ENCODE peak calls at places on chromosomes 12 and 14, in five cellular contexts. F, P, X, G and O are unnamed samples.

GRCh38 chr14:90239139-90239538 is 17.2 kb upstream of the PSMC1 start:
- DNase-seq in F (no peak), P (no peak), X (peak), G (no peak), O (no peak)

GRCh38 chr12:48814313-48815280 is 3.7 kb upstream of the CACNB3 start:
- DNase-seq in F (peak), P (peak), X (peak), G (peak), O (peak)

GRCh38 chr14:20092050-20092449 is 18.5 kb upstream of the OR4K17 start:
- DNase-seq in F (no peak), P (no peak), X (no peak), G (no peak), O (no peak)

GRCh38 chr12:19575307-19576243 is 136.3 kb downstream of the AEBP2 start:
- DNase-seq in F (no peak), P (peak), X (peak), G (peak), O (no peak)

GRCh38 chr14:105537580-105538474 is 11.4 kb downstream of the TMEM121 start:
- DNase-seq in F (peak), P (peak), X (no peak), G (no peak), O (peak)

GRCh38 chr12:6229823-6230222 is 29.6 kb downstream of the CD9 start:
- DNase-seq in F (no peak), P (no peak), X (peak), G (peak), O (no peak)

GRCh38 chr12:85462888-85463287 is 182.9 kb downstream of the ALX1 start:
- DNase-seq in F (no peak), P (no peak), X (no peak), G (no peak), O (no peak)

GRCh38 chr12:126874427-126875026 is 1392.4 kb upstream of the TMEM132C start:
- DNase-seq in F (peak), P (peak), X (peak), G (peak), O (peak)

GRCh38 chr12:109982211-109982610 is 14.0 kb downstream of the GIT2 start:
- DNase-seq in F (no peak), P (no peak), X (peak), G (no peak), O (no peak)

GRCh38 chr14:100523536-100524025 is 63.6 kb downstream of the BEGAIN start:
- DNase-seq in F (peak), P (peak), X (no peak), G (no peak), O (no peak)

GRCh38 chr14:101193126-101193844 is 289.8 kb upstream of the RTL1 start:
- DNase-seq in F (no peak), P (no peak), X (no peak), G (no peak), O (no peak)